ENCODE peak calls at places on chromosomes 16 and 17, in nine cellular contexts. W is AG04450, Y is heart right ventricle, V is RWPE1, E is neural crest cell, O is fibroblast of mammary gland, I is MM.1S, K is kidney epithelial cell, A is cardiac fibroblast. T is an unnamed sample.
A peak's percentile ranks its signal among the peaks of the same experiment; 100 is the strongest.

GRCh38 chr17:40431231-40431602 is 12.0 kb upstream of the IGFBP4 start:
- DNase-seq in Y (no peak), V (no peak), W (no peak), I (no peak), E (no peak), A (no peak), O (no peak), K (no peak), T (no peak)

GRCh38 chr17:67759355-67760171 is 41.8 kb downstream of the NOL11 start:
- DNase-seq in Y (peak; percentile 46), I (peak; percentile 55), A (peak; percentile 36), V (no peak), W (peak; percentile 10), O (peak; percentile 18), E (no peak), K (no peak), T (no peak)

GRCh38 chr17:41835800-41836549 is at the start of gene NT5C3B:
- DNase-seq in E (peak; percentile 56), W (no peak), V (peak; percentile 72), Y (peak; percentile 34), I (peak; percentile 52), O (peak; percentile 17), A (no peak), K (no peak), T (no peak)

GRCh38 chr17:28612936-28613872 is 781 bp downstream of the RSKR start:
- DNase-seq in Y (peak; percentile 37), E (peak; percentile 36), V (no peak), A (peak; percentile 49), K (no peak), I (peak; percentile 27), W (peak; percentile 8), O (peak; percentile 30), T (peak; percentile 20)

GRCh38 chr17:77441130-77441920 is 300.6 kb downstream of the SEC14L1 start:
- DNase-seq in I (peak; percentile 95), A (no peak), K (no peak), W (no peak), O (no peak), V (no peak), E (no peak), Y (no peak), T (no peak)

GRCh38 chr17:49076575-49077384 is 55.8 kb upstream of the B4GALNT2 start:
- DNase-seq in W (peak; percentile 53), K (no peak), O (peak; percentile 89), Y (no peak), A (peak; percentile 93), E (no peak), V (no peak), I (no peak), T (peak; percentile 56)

GRCh38 chr16:78154729-78155461 is 55.4 kb downstream of the WWOX start:
- DNase-seq in Y (no peak), W (no peak), O (no peak), E (no peak), A (no peak), I (no peak), K (no peak), V (no peak), T (no peak)

GRCh38 chr17:6701719-6702118 is 11.4 kb downstream of the SLC13A5 start:
- DNase-seq in K (no peak), E (peak; percentile 58), I (no peak), V (no peak), Y (no peak), O (peak; percentile 28), W (no peak), A (peak; percentile 12), T (no peak)

GRCh38 chr17:74201250-74201649 is 2.2 kb upstream of the RPL38 start:
- DNase-seq in V (peak; percentile 54), A (peak; percentile 80), Y (peak; percentile 57), W (no peak), E (no peak), O (peak; percentile 80), K (no peak), I (no peak), T (peak; percentile 33)

GRCh38 chr17:59800530-59800942 is 92.2 kb downstream of the TUBD1 start:
- DNase-seq in O (peak; percentile 25), V (no peak), K (no peak), W (no peak), A (peak; percentile 25), E (no peak), Y (no peak), I (no peak), T (no peak)

GRCh38 chr16:2786061-2786825 is 1.1 kb downstream of the PRSS33 start:
- DNase-seq in W (no peak), O (no peak), I (no peak), A (no peak), K (no peak), E (no peak), V (no peak), Y (no peak), T (no peak)

GRCh38 chr16:87374313-87374712 is 9.3 kb downstream of the FBXO31 start:
- DNase-seq in Y (no peak), E (no peak), A (no peak), K (no peak), V (no peak), O (no peak), I (no peak), W (no peak), T (no peak)

GRCh38 chr17:21278304-21279197 is 6.0 kb upstream of the MAP2K3 start:
- DNase-seq in E (no peak), Y (no peak), A (no peak), K (no peak), W (no peak), V (no peak), I (peak; percentile 64), O (no peak), T (no peak)
- TF ChIP-seq CTCF in E (no peak), Y (no peak), A (no peak), K (no peak), W (no peak), V (no peak), I (no peak), O (no peak), T (no peak)

GRCh38 chr17:9141423-9141753 is 120.1 kb downstream of the NTN1 start:
- DNase-seq in Y (no peak), A (no peak), K (no peak), O (no peak), W (no peak), E (no peak), I (no peak), V (no peak), T (no peak)

GRCh38 chr17:9144502-9145233 is 123.4 kb downstream of the NTN1 start:
- DNase-seq in K (no peak), E (no peak), Y (no peak), O (no peak), W (no peak), V (no peak), I (no peak), A (no peak), T (no peak)

GRCh38 chr17:9140550-9141422 is 119.5 kb downstream of the NTN1 start:
- DNase-seq in E (no peak), K (no peak), Y (no peak), V (no peak), A (no peak), I (no peak), W (no peak), O (peak; percentile 33), T (no peak)

GRCh38 chr17:9146064-9146463 is 124.8 kb downstream of the NTN1 start:
- DNase-seq in A (no peak), K (no peak), V (peak; percentile 13), O (no peak), Y (no peak), E (no peak), I (no peak), W (no peak), T (peak; percentile 47)

DNA sequence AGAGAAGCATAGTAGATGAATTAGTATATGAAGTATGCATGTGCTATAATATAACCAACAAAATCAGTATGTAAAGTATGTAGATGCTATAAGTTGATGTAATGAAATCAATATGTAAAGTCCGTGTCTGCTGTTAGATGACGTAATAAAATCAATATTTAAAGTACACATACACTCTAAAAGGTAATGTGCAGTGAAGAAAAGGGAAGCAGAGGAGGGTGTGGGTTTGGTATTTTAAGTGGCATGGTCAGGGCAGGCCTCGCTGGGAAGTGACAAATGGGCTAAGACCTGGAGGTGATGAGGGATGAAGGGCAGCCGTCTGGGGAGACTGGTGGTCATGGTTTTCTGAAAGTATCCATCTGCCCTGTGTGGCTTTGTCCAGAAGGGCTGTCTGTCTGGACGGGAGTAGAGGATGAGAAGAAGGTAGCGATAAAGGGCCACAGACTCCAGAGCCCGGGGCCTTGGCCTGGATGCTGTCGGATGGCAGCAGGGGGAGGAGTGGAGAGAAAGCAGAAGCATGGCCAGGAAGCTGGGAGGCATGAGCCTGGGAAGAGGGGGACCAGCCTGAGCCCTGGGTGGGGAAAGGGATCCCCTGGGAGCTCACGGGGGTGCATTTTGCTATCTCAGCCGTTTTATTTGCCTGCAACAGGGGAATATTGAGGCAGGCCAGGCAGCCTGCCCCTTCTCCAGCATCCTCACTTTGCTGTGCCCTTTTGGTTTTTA is 121.6 kb downstream of the NTN1 start:
- DNase-seq in K (no peak), O (no peak), Y (no peak), I (no peak), E (no peak), W (no peak), A (no peak), V (no peak), T (no peak)
- TF ChIP-seq CTCF in K (no peak), O (no peak), Y (no peak), I (no peak), E (no peak), W (no peak), A (no peak), V (no peak), T (no peak)

DNA sequence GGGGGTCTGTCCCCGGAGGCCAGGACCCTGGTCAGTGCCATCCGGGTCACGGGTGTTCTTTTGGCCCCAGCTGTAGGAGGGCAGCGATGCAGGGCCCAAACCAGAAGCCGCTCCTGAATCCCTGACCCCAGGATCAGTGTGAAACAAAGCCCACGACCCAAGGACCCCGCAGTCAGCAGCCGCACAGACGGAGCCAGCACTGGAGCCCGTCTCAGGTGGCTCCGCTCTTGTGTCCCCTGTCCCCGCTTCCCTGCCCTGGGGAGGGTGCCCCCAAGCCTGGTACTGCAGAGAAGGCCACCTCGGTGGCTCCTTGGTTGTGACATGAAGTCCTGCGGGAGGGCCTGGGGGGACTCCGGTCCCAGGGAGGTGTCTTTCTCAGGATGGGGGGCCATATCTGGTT is 33.5 kb downstream of the BAIAP2 start:
- DNase-seq in V (no peak), K (no peak), E (no peak), A (no peak), Y (no peak), O (no peak), I (no peak), W (no peak), T (no peak)
- TF ChIP-seq CTCF in V (no peak), K (no peak), E (no peak), A (no peak), Y (no peak), O (no peak), I (no peak), W (no peak), T (no peak)

DNA sequence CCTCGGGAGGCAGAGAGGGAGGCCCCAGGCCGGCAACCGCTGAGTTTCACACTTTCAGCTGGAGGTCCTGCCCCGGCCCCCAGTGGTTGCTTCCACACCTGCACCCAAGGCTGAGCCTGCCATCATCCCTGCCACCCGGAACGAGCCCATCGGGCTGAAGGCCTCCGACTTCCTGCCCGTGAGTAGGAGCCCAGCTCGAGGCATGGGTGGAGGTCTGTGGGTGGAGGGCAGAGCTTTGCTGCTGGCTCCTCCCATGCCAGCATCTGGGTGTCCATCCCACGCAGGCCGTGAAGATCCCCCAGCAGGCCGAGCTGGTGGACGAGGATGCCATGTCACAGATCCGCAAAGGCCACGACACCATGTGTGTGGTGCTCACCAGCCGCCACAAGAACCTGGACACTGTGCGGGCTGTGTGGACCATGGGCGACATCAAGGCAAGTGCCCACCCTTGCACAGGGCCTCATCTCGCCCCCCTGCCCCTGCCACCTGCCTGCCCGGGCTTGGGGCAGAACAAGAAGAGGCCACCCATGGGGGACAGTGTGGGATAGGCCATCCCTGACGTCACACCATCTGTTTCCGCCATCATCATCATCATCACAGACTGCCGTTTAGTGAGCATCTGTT is 19.6 kb downstream of the KATNB1 start:
- DNase-seq in A (no peak), Y (no peak), I (no peak), O (no peak), E (no peak), W (no peak), V (no peak), K (no peak), T (no peak)
- TF ChIP-seq CTCF in A (peak; percentile 6), Y (no peak), I (no peak), O (no peak), E (no peak), W (no peak), V (no peak), K (no peak), T (no peak)